ENCODE peak calls at places on chromosomes 7 and 10, in seven cellular contexts. One of them, this sample, is unnamed.

GRCh38 chr10:94285271-94285670 is 77.5 kb downstream of the NOC3L start:
- DNase-seq in T-cell: no peak
- DNase-seq in type B pancreatic cell: no peak
- DNase-seq in anterior cingulate cortex: no peak
- DNase-seq in stimulated activated CD4-positive, alpha-beta T cell treated with anti-CD3 and anti-CD28 coated beads, TNF-alpha, amount 100 ng/mL, for 4 hours: no peak
- DNase-seq in left colon: no peak
- DNase-seq in Peyer's patch: no peak
- DNase-seq in this sample: no peak

GRCh38 chr7:37198906-37199485 is 249.7 kb downstream of the ELMO1 start:
- DNase-seq in T-cell: peak; percentile 58
- DNase-seq in type B pancreatic cell: peak; percentile 81
- DNase-seq in anterior cingulate cortex: peak; percentile 23
- DNase-seq in stimulated activated CD4-positive, alpha-beta T cell treated with anti-CD3 and anti-CD28 coated beads, TNF-alpha, amount 100 ng/mL, for 4 hours: peak; percentile 52
- DNase-seq in left colon: peak; percentile 59
- DNase-seq in Peyer's patch: peak; percentile 77
- DNase-seq in this sample: peak; percentile 80

GRCh38 chr10:120386196-120386595 is 70.8 kb upstream of the PLPP4 start:
- DNase-seq in T-cell: no peak
- DNase-seq in type B pancreatic cell: no peak
- DNase-seq in anterior cingulate cortex: no peak
- DNase-seq in stimulated activated CD4-positive, alpha-beta T cell treated with anti-CD3 and anti-CD28 coated beads, TNF-alpha, amount 100 ng/mL, for 4 hours: no peak
- DNase-seq in left colon: no peak
- DNase-seq in Peyer's patch: no peak
- DNase-seq in this sample: no peak

GRCh38 chr10:103510791-103511757 is 17.6 kb downstream of the NEURL1 start:
- DNase-seq in T-cell: no peak
- DNase-seq in type B pancreatic cell: no peak
- DNase-seq in anterior cingulate cortex: no peak
- DNase-seq in stimulated activated CD4-positive, alpha-beta T cell treated with anti-CD3 and anti-CD28 coated beads, TNF-alpha, amount 100 ng/mL, for 4 hours: no peak
- DNase-seq in left colon: no peak
- DNase-seq in Peyer's patch: no peak
- DNase-seq in this sample: no peak

GRCh38 chr7:101114492-101114891 is 12.4 kb upstream of the SERPINE1 start:
- DNase-seq in T-cell: no peak
- DNase-seq in type B pancreatic cell: no peak
- DNase-seq in anterior cingulate cortex: no peak
- DNase-seq in stimulated activated CD4-positive, alpha-beta T cell treated with anti-CD3 and anti-CD28 coated beads, TNF-alpha, amount 100 ng/mL, for 4 hours: no peak
- DNase-seq in left colon: no peak
- DNase-seq in Peyer's patch: no peak
- DNase-seq in this sample: no peak

GRCh38 chr10:120076966-120077706 is 184.6 kb downstream of the SEC23IP start:
- DNase-seq in T-cell: no peak
- DNase-seq in type B pancreatic cell: no peak
- DNase-seq in anterior cingulate cortex: no peak
- DNase-seq in stimulated activated CD4-positive, alpha-beta T cell treated with anti-CD3 and anti-CD28 coated beads, TNF-alpha, amount 100 ng/mL, for 4 hours: no peak
- DNase-seq in left colon: no peak
- DNase-seq in Peyer's patch: no peak
- DNase-seq in this sample: no peak

GRCh38 chr7:102456327-102456726 is 8.3 kb downstream of the ALKBH4 start:
- DNase-seq in T-cell: no peak
- DNase-seq in type B pancreatic cell: no peak
- DNase-seq in anterior cingulate cortex: no peak
- DNase-seq in stimulated activated CD4-positive, alpha-beta T cell treated with anti-CD3 and anti-CD28 coated beads, TNF-alpha, amount 100 ng/mL, for 4 hours: no peak
- DNase-seq in left colon: no peak
- DNase-seq in Peyer's patch: no peak
- DNase-seq in this sample: peak; percentile 61

GRCh38 chr7:29454464-29454863 is 109.2 kb upstream of the PRR15 start:
- DNase-seq in T-cell: no peak
- DNase-seq in type B pancreatic cell: no peak
- DNase-seq in anterior cingulate cortex: no peak
- DNase-seq in stimulated activated CD4-positive, alpha-beta T cell treated with anti-CD3 and anti-CD28 coated beads, TNF-alpha, amount 100 ng/mL, for 4 hours: no peak
- DNase-seq in left colon: no peak
- DNase-seq in Peyer's patch: no peak
- DNase-seq in this sample: no peak

GRCh38 chr10:119541459-119542356 is 811 bp downstream of the RGS10 start:
- DNase-seq in T-cell: peak; percentile 42
- DNase-seq in type B pancreatic cell: no peak
- DNase-seq in anterior cingulate cortex: no peak
- DNase-seq in stimulated activated CD4-positive, alpha-beta T cell treated with anti-CD3 and anti-CD28 coated beads, TNF-alpha, amount 100 ng/mL, for 4 hours: peak; percentile 55
- DNase-seq in left colon: peak; percentile 33
- DNase-seq in Peyer's patch: no peak
- DNase-seq in this sample: no peak

GRCh38 chr10:7301039-7301768 is 109.6 kb downstream of the SFMBT2 start:
- DNase-seq in T-cell: no peak
- DNase-seq in type B pancreatic cell: no peak
- DNase-seq in anterior cingulate cortex: no peak
- DNase-seq in stimulated activated CD4-positive, alpha-beta T cell treated with anti-CD3 and anti-CD28 coated beads, TNF-alpha, amount 100 ng/mL, for 4 hours: no peak
- DNase-seq in left colon: no peak
- DNase-seq in Peyer's patch: no peak
- DNase-seq in this sample: no peak

GRCh38 chr7:132475669-132476116 is 100.6 kb downstream of the PLXNA4 start:
- DNase-seq in T-cell: no peak
- DNase-seq in type B pancreatic cell: no peak
- DNase-seq in anterior cingulate cortex: no peak
- DNase-seq in stimulated activated CD4-positive, alpha-beta T cell treated with anti-CD3 and anti-CD28 coated beads, TNF-alpha, amount 100 ng/mL, for 4 hours: no peak
- DNase-seq in left colon: no peak
- DNase-seq in Peyer's patch: no peak
- DNase-seq in this sample: no peak

This sample was measured in caudate nucleus.